ENCODE peak calls at places on chromosomes 3 and 15, in six cellular contexts. One of them, this sample, is unnamed.

GRCh38 chr3:37824954-37825328 is 36.7 kb upstream of the CTDSPL start:
- DNase-seq in activated naive CD4-positive, alpha-beta T cell treated with anti-CD3 and anti-CD28 coated beads, Interleukin-2, amount 10 ng/mL, durations not matched to agents 7 days and 5 days: no peak
- DNase-seq in upper lobe of right lung: no peak
- DNase-seq in fibroblast of mammary gland: no peak
- DNase-seq in activated T-cell treated with anti-CD3 and anti-CD28 coated beads, Interleukin-2, amount 50 U/mL, for 1 hour: no peak
- DNase-seq in natural killer cell: no peak
- DNase-seq in this sample: no peak

GRCh38 chr3:4986611-4987373 is 7.6 kb downstream of the BHLHE40 start:
- DNase-seq in activated naive CD4-positive, alpha-beta T cell treated with anti-CD3 and anti-CD28 coated beads, Interleukin-2, amount 10 ng/mL, durations not matched to agents 7 days and 5 days: peak
- DNase-seq in upper lobe of right lung: peak
- DNase-seq in fibroblast of mammary gland: peak
- DNase-seq in activated T-cell treated with anti-CD3 and anti-CD28 coated beads, Interleukin-2, amount 50 U/mL, for 1 hour: peak
- DNase-seq in natural killer cell: peak
- DNase-seq in this sample: peak

GRCh38 chr3:194121881-194122280 is 14.1 kb upstream of the HES1 start:
- DNase-seq in activated naive CD4-positive, alpha-beta T cell treated with anti-CD3 and anti-CD28 coated beads, Interleukin-2, amount 10 ng/mL, durations not matched to agents 7 days and 5 days: no peak
- DNase-seq in upper lobe of right lung: no peak
- DNase-seq in fibroblast of mammary gland: no peak
- DNase-seq in activated T-cell treated with anti-CD3 and anti-CD28 coated beads, Interleukin-2, amount 50 U/mL, for 1 hour: no peak
- DNase-seq in natural killer cell: no peak
- DNase-seq in this sample: no peak

GRCh38 chr3:104907507-104907906 is 459.2 kb upstream of the ALCAM start:
- DNase-seq in activated naive CD4-positive, alpha-beta T cell treated with anti-CD3 and anti-CD28 coated beads, Interleukin-2, amount 10 ng/mL, durations not matched to agents 7 days and 5 days: no peak
- DNase-seq in upper lobe of right lung: no peak
- DNase-seq in fibroblast of mammary gland: peak
- DNase-seq in activated T-cell treated with anti-CD3 and anti-CD28 coated beads, Interleukin-2, amount 50 U/mL, for 1 hour: no peak
- DNase-seq in natural killer cell: no peak
- DNase-seq in this sample: no peak

GRCh38 chr3:118972974-118973373 is 61.7 kb downstream of the IGSF11 start:
- DNase-seq in activated naive CD4-positive, alpha-beta T cell treated with anti-CD3 and anti-CD28 coated beads, Interleukin-2, amount 10 ng/mL, durations not matched to agents 7 days and 5 days: no peak
- DNase-seq in upper lobe of right lung: no peak
- DNase-seq in fibroblast of mammary gland: no peak
- DNase-seq in activated T-cell treated with anti-CD3 and anti-CD28 coated beads, Interleukin-2, amount 50 U/mL, for 1 hour: no peak
- DNase-seq in natural killer cell: no peak
- DNase-seq in this sample: no peak

GRCh38 chr3:61736506-61736905 is 175.1 kb downstream of the PTPRG start:
- DNase-seq in activated naive CD4-positive, alpha-beta T cell treated with anti-CD3 and anti-CD28 coated beads, Interleukin-2, amount 10 ng/mL, durations not matched to agents 7 days and 5 days: no peak
- DNase-seq in upper lobe of right lung: no peak
- DNase-seq in fibroblast of mammary gland: peak
- DNase-seq in activated T-cell treated with anti-CD3 and anti-CD28 coated beads, Interleukin-2, amount 50 U/mL, for 1 hour: no peak
- DNase-seq in natural killer cell: no peak
- DNase-seq in this sample: no peak

GRCh38 chr15:36230741-36231140 is 348.7 kb upstream of the CDIN1 start:
- DNase-seq in activated naive CD4-positive, alpha-beta T cell treated with anti-CD3 and anti-CD28 coated beads, Interleukin-2, amount 10 ng/mL, durations not matched to agents 7 days and 5 days: no peak
- DNase-seq in upper lobe of right lung: no peak
- DNase-seq in fibroblast of mammary gland: peak
- DNase-seq in activated T-cell treated with anti-CD3 and anti-CD28 coated beads, Interleukin-2, amount 50 U/mL, for 1 hour: no peak
- DNase-seq in natural killer cell: no peak
- DNase-seq in this sample: no peak

GRCh38 chr3:113461488-113461887 is 20.2 kb upstream of the CFAP44 start:
- DNase-seq in activated naive CD4-positive, alpha-beta T cell treated with anti-CD3 and anti-CD28 coated beads, Interleukin-2, amount 10 ng/mL, durations not matched to agents 7 days and 5 days: no peak
- DNase-seq in upper lobe of right lung: no peak
- DNase-seq in fibroblast of mammary gland: no peak
- DNase-seq in activated T-cell treated with anti-CD3 and anti-CD28 coated beads, Interleukin-2, amount 50 U/mL, for 1 hour: no peak
- DNase-seq in natural killer cell: no peak
- DNase-seq in this sample: no peak

GRCh38 chr3:71456155-71456554 is 127.4 kb downstream of the FOXP1 start:
- DNase-seq in activated naive CD4-positive, alpha-beta T cell treated with anti-CD3 and anti-CD28 coated beads, Interleukin-2, amount 10 ng/mL, durations not matched to agents 7 days and 5 days: no peak
- DNase-seq in upper lobe of right lung: no peak
- DNase-seq in fibroblast of mammary gland: no peak
- DNase-seq in activated T-cell treated with anti-CD3 and anti-CD28 coated beads, Interleukin-2, amount 50 U/mL, for 1 hour: no peak
- DNase-seq in natural killer cell: no peak
- DNase-seq in this sample: no peak

GRCh38 chr3:104519968-104520655 is 846.6 kb upstream of the ALCAM start:
- DNase-seq in activated naive CD4-positive, alpha-beta T cell treated with anti-CD3 and anti-CD28 coated beads, Interleukin-2, amount 10 ng/mL, durations not matched to agents 7 days and 5 days: no peak
- DNase-seq in upper lobe of right lung: no peak
- DNase-seq in fibroblast of mammary gland: peak
- DNase-seq in activated T-cell treated with anti-CD3 and anti-CD28 coated beads, Interleukin-2, amount 50 U/mL, for 1 hour: no peak
- DNase-seq in natural killer cell: no peak
- DNase-seq in this sample: no peak

GRCh38 chr3:113663324-113663750 is 33.1 kb downstream of the USF3 start:
- DNase-seq in activated naive CD4-positive, alpha-beta T cell treated with anti-CD3 and anti-CD28 coated beads, Interleukin-2, amount 10 ng/mL, durations not matched to agents 7 days and 5 days: no peak
- DNase-seq in upper lobe of right lung: no peak
- DNase-seq in fibroblast of mammary gland: no peak
- DNase-seq in activated T-cell treated with anti-CD3 and anti-CD28 coated beads, Interleukin-2, amount 50 U/mL, for 1 hour: no peak
- DNase-seq in natural killer cell: no peak
- DNase-seq in this sample: no peak

GRCh38 chr3:179192542-179192941 is 44.4 kb downstream of the PIK3CA start:
- DNase-seq in activated naive CD4-positive, alpha-beta T cell treated with anti-CD3 and anti-CD28 coated beads, Interleukin-2, amount 10 ng/mL, durations not matched to agents 7 days and 5 days: no peak
- DNase-seq in upper lobe of right lung: no peak
- DNase-seq in fibroblast of mammary gland: no peak
- DNase-seq in activated T-cell treated with anti-CD3 and anti-CD28 coated beads, Interleukin-2, amount 50 U/mL, for 1 hour: no peak
- DNase-seq in natural killer cell: no peak
- DNase-seq in this sample: no peak

GRCh38 chr15:88375234-88375926 is 91.8 kb downstream of the MRPL46 start:
- DNase-seq in activated naive CD4-positive, alpha-beta T cell treated with anti-CD3 and anti-CD28 coated beads, Interleukin-2, amount 10 ng/mL, durations not matched to agents 7 days and 5 days: no peak
- DNase-seq in upper lobe of right lung: no peak
- DNase-seq in fibroblast of mammary gland: peak
- DNase-seq in activated T-cell treated with anti-CD3 and anti-CD28 coated beads, Interleukin-2, amount 50 U/mL, for 1 hour: no peak
- DNase-seq in natural killer cell: no peak
- DNase-seq in this sample: no peak

GRCh38 chr15:85614059-85614458 is 180.7 kb downstream of the KLHL25 start:
- DNase-seq in activated naive CD4-positive, alpha-beta T cell treated with anti-CD3 and anti-CD28 coated beads, Interleukin-2, amount 10 ng/mL, durations not matched to agents 7 days and 5 days: no peak
- DNase-seq in upper lobe of right lung: no peak
- DNase-seq in fibroblast of mammary gland: no peak
- DNase-seq in activated T-cell treated with anti-CD3 and anti-CD28 coated beads, Interleukin-2, amount 50 U/mL, for 1 hour: no peak
- DNase-seq in natural killer cell: no peak
- DNase-seq in this sample: no peak

GRCh38 chr15:79094611-79095021 is 4.0 kb upstream of the RASGRF1 start:
- DNase-seq in activated naive CD4-positive, alpha-beta T cell treated with anti-CD3 and anti-CD28 coated beads, Interleukin-2, amount 10 ng/mL, durations not matched to agents 7 days and 5 days: no peak
- DNase-seq in upper lobe of right lung: no peak
- DNase-seq in fibroblast of mammary gland: no peak
- DNase-seq in activated T-cell treated with anti-CD3 and anti-CD28 coated beads, Interleukin-2, amount 50 U/mL, for 1 hour: no peak
- DNase-seq in natural killer cell: no peak
- DNase-seq in this sample: peak

GRCh38 chr3:146159037-146159436 is 1.9 kb downstream of the PLOD2 start:
- DNase-seq in activated naive CD4-positive, alpha-beta T cell treated with anti-CD3 and anti-CD28 coated beads, Interleukin-2, amount 10 ng/mL, durations not matched to agents 7 days and 5 days: no peak
- DNase-seq in upper lobe of right lung: no peak
- DNase-seq in fibroblast of mammary gland: no peak
- DNase-seq in activated T-cell treated with anti-CD3 and anti-CD28 coated beads, Interleukin-2, amount 50 U/mL, for 1 hour: no peak
- DNase-seq in natural killer cell: no peak
- DNase-seq in this sample: no peak

GRCh38 chr15:64105113-64105704 is 9.4 kb downstream of the SNX1 start:
- DNase-seq in activated naive CD4-positive, alpha-beta T cell treated with anti-CD3 and anti-CD28 coated beads, Interleukin-2, amount 10 ng/mL, durations not matched to agents 7 days and 5 days: no peak
- DNase-seq in upper lobe of right lung: no peak
- DNase-seq in fibroblast of mammary gland: peak
- DNase-seq in activated T-cell treated with anti-CD3 and anti-CD28 coated beads, Interleukin-2, amount 50 U/mL, for 1 hour: no peak
- DNase-seq in natural killer cell: no peak
- DNase-seq in this sample: no peak

GRCh38 chr15:90286678-90287077 is 21.2 kb downstream of the NGRN start:
- DNase-seq in activated naive CD4-positive, alpha-beta T cell treated with anti-CD3 and anti-CD28 coated beads, Interleukin-2, amount 10 ng/mL, durations not matched to agents 7 days and 5 days: peak
- DNase-seq in upper lobe of right lung: no peak
- DNase-seq in fibroblast of mammary gland: peak
- DNase-seq in activated T-cell treated with anti-CD3 and anti-CD28 coated beads, Interleukin-2, amount 50 U/mL, for 1 hour: peak
- DNase-seq in natural killer cell: no peak
- DNase-seq in this sample: peak

GRCh38 chr3:152331018-152331541 is 62.4 kb downstream of the MBNL1 start:
- DNase-seq in activated naive CD4-positive, alpha-beta T cell treated with anti-CD3 and anti-CD28 coated beads, Interleukin-2, amount 10 ng/mL, durations not matched to agents 7 days and 5 days: no peak
- DNase-seq in upper lobe of right lung: no peak
- DNase-seq in fibroblast of mammary gland: peak
- DNase-seq in activated T-cell treated with anti-CD3 and anti-CD28 coated beads, Interleukin-2, amount 50 U/mL, for 1 hour: no peak
- DNase-seq in natural killer cell: no peak
- DNase-seq in this sample: no peak

This sample was measured in Peyer's patch.